ENCODE peak calls at places on chromosomes 7 and 10, in ten cellular contexts. O, P, M, I, T, Z, Y, L, C and W are unnamed samples.

GRCh38 chr7:70098905-70099672 is 500.8 kb downstream of the AUTS2 start:
- DNase-seq in O (peak), Y (no peak), M (no peak), P (no peak), L (no peak), T (no peak), C (no peak), I (no peak), Z (no peak), W (no peak)

GRCh38 chr7:140005754-140006503 is 56.8 kb downstream of the PARP12 start:
- DNase-seq in Z (no peak), I (peak), Y (no peak), T (no peak), P (no peak), L (no peak), C (no peak), O (peak), M (no peak), W (no peak)

GRCh38 chr10:85429126-85429525 is 937.5 kb downstream of the GRID1 start:
- DNase-seq in O (no peak), C (no peak), P (no peak), L (no peak), Z (no peak), T (no peak), I (no peak), M (no peak), Y (no peak), W (no peak)

GRCh38 chr7:103131225-103131624 is 17.7 kb downstream of the NAPEPLD start:
- DNase-seq in C (no peak), L (no peak), P (no peak), Z (no peak), Y (no peak), M (no peak), I (no peak), O (no peak), T (no peak), W (no peak)

GRCh38 chr10:43417950-43418768 is 9.2 kb upstream of the HNRNPF start:
- DNase-seq in P (no peak), L (no peak), Z (no peak), I (peak), O (peak), Y (peak), M (no peak), T (no peak), C (no peak), W (no peak)

GRCh38 chr7:105719919-105720318 is 138.6 kb upstream of the EFCAB10 start:
- DNase-seq in M (no peak), I (no peak), O (no peak), P (no peak), Y (no peak), C (no peak), T (no peak), L (no peak), Z (no peak), W (no peak)

GRCh38 chr10:117640406-117640805 is 97.9 kb downstream of the EMX2 start:
- DNase-seq in M (no peak), L (no peak), Z (no peak), C (no peak), Y (no peak), P (no peak), T (no peak), I (no peak), O (no peak), W (no peak)

GRCh38 chr10:127939786-127940330 is 33.0 kb downstream of the PTPRE start:
- DNase-seq in C (no peak), P (no peak), Z (no peak), Y (no peak), I (no peak), M (no peak), L (no peak), T (no peak), O (no peak), W (no peak)

GRCh38 chr10:44857363-44858016 is 53.6 kb upstream of the TMEM72 start:
- DNase-seq in M (no peak), L (peak), Z (peak), Y (peak), T (peak), I (peak), O (peak), P (peak), C (peak), W (peak)

GRCh38 chr10:98154076-98154475 is 19.6 kb downstream of the R3HCC1L start:
- DNase-seq in L (no peak), M (no peak), Y (no peak), Z (no peak), C (no peak), T (no peak), O (no peak), I (no peak), P (no peak), W (no peak)

GRCh38 chr10:74167443-74167842 is 16.4 kb downstream of the ADK start:
- DNase-seq in P (no peak), M (no peak), Y (no peak), T (no peak), I (no peak), Z (no peak), C (no peak), O (no peak), L (no peak), W (no peak)

GRCh38 chr10:9596368-9596920 is 1421.2 kb upstream of the CELF2 start:
- DNase-seq in C (no peak), P (no peak), Z (no peak), O (no peak), T (no peak), M (no peak), I (no peak), L (no peak), Y (no peak), W (peak)

GRCh38 chr7:50356212-50356944 is 51.9 kb downstream of the IKZF1 start:
- DNase-seq in O (no peak), Y (no peak), T (no peak), M (no peak), C (peak), Z (no peak), L (peak), P (no peak), I (no peak), W (no peak)

GRCh38 chr10:88693392-88694020 is 12.5 kb upstream of the LIPK start:
- DNase-seq in I (no peak), Z (no peak), Y (peak), P (no peak), C (no peak), T (no peak), M (no peak), L (no peak), O (peak), W (no peak)

GRCh38 chr7:138243430-138243829 is 167.2 kb downstream of the AKR1D1 start:
- DNase-seq in Z (no peak), P (no peak), C (no peak), L (no peak), O (peak), I (peak), M (no peak), Y (no peak), T (no peak), W (no peak)

GRCh38 chr10:86182150-86182549 is 184.4 kb downstream of the GRID1 start:
- DNase-seq in I (no peak), T (no peak), O (no peak), P (no peak), Y (no peak), Z (no peak), M (peak), L (peak), C (no peak), W (no peak)

GRCh38 chr7:98289333-98289875 is 7.9 kb downstream of the BRI3 start:
- DNase-seq in Y (no peak), Z (no peak), C (no peak), O (no peak), P (no peak), M (no peak), T (no peak), I (no peak), L (no peak), W (no peak)

GRCh38 chr10:132293416-132294195 is 14.1 kb downstream of the STK32C start:
- DNase-seq in Z (no peak), T (no peak), Y (no peak), I (peak), O (no peak), L (peak), C (no peak), P (no peak), M (peak), W (no peak)